ENCODE peak calls at places on chromosome 7, in nine cellular contexts. D, A, V, E, U, M, B, X and Z are unnamed samples.

GRCh38 chr7:107210400-107210799 is 41.6 kb downstream of the HBP1 start:
- DNase-seq in A (no peak), U (no peak), E (no peak), X (no peak), D (no peak), M (no peak), V (no peak), B (no peak), Z (no peak)

GRCh38 chr7:132066776-132067175 is 509.5 kb downstream of the PLXNA4 start:
- DNase-seq in X (peak; percentile 13), E (peak; percentile 38), U (peak; percentile 82), M (no peak), V (no peak), B (peak; percentile 37), A (peak; percentile 46), D (no peak), Z (peak; percentile 66)

GRCh38 chr7:101945034-101945758 is 127.8 kb downstream of the CUX1 start:
- DNase-seq in D (no peak), M (no peak), B (no peak), A (no peak), V (no peak), X (no peak), E (no peak), U (no peak), Z (no peak)

GRCh38 chr7:11557627-11558026 is 274.4 kb downstream of the THSD7A start:
- DNase-seq in B (peak; percentile 71), A (no peak), M (no peak), X (peak; percentile 73), U (no peak), E (no peak), V (no peak), D (no peak), Z (no peak)

GRCh38 chr7:80401708-80402107 is 110.2 kb downstream of the GNAT3 start:
- DNase-seq in A (no peak), M (no peak), E (no peak), B (no peak), V (no peak), X (no peak), U (no peak), D (no peak), Z (no peak)

GRCh38 chr7:69598487-69599148 is 343 bp downstream of the AUTS2 start:
- DNase-seq in V (no peak), B (no peak), U (peak; percentile 46), D (no peak), M (no peak), A (peak; percentile 16), X (no peak), E (no peak), Z (no peak)

GRCh38 chr7:495761-496321 is 23.8 kb downstream of the PDGFA start:
- DNase-seq in B (no peak), X (no peak), E (peak; percentile 68), V (no peak), U (no peak), M (peak; percentile 41), D (no peak), A (no peak), Z (no peak)

GRCh38 chr7:28005075-28005847 is 175.3 kb downstream of the JAZF1 start:
- DNase-seq in E (no peak), U (peak; percentile 56), X (peak; percentile 70), A (peak; percentile 81), D (no peak), M (no peak), V (no peak), B (no peak), Z (no peak)

GRCh38 chr7:77903597-77903996 is 105.0 kb downstream of the PHTF2 start:
- DNase-seq in E (no peak), U (no peak), D (no peak), M (no peak), A (peak; percentile 41), B (no peak), V (no peak), X (no peak), Z (no peak)

GRCh38 chr7:38428040-38428439 is 154.6 kb upstream of the TARP start:
- DNase-seq in U (no peak), B (no peak), X (no peak), V (no peak), D (no peak), A (no peak), M (no peak), E (no peak), Z (no peak)

GRCh38 chr7:32936686-32937085 is 20.6 kb upstream of the FKBP9 start:
- DNase-seq in X (no peak), D (no peak), M (no peak), B (no peak), E (no peak), U (no peak), A (no peak), V (no peak), Z (no peak)

GRCh38 chr7:107837145-107837512 is 34.1 kb upstream of the SLC26A3 start:
- DNase-seq in D (no peak), V (no peak), E (no peak), X (no peak), M (no peak), A (no peak), U (no peak), B (no peak), Z (no peak)

GRCh38 chr7:44277851-44278250 is 47.5 kb downstream of the CAMK2B start:
- DNase-seq in E (peak; percentile 38), D (no peak), B (no peak), A (peak; percentile 91), X (peak; percentile 75), U (no peak), M (peak; percentile 35), V (no peak), Z (no peak)

GRCh38 chr7:71616217-71616616 is 484.3 kb downstream of the GALNT17 start:
- DNase-seq in E (no peak), X (no peak), M (no peak), U (no peak), V (no peak), A (no peak), B (no peak), D (no peak), Z (no peak)

GRCh38 chr7:83655951-83656556 is 7.1 kb upstream of the SEMA3E start:
- DNase-seq in U (peak; percentile 64), V (no peak), E (no peak), D (no peak), A (no peak), M (no peak), X (peak; percentile 53), B (peak; percentile 65), Z (no peak)

GRCh38 chr7:42238709-42239395 is 1.8 kb upstream of the GLI3 start:
- DNase-seq in M (no peak), D (no peak), V (no peak), X (peak; percentile 87), B (peak; percentile 64), U (peak; percentile 68), A (no peak), E (no peak), Z (no peak)

GRCh38 chr7:42235734-42236133 is 1.3 kb downstream of the GLI3 start:
- DNase-seq in E (peak; percentile 35), U (peak; percentile 24), A (no peak), X (peak; percentile 22), B (peak; percentile 21), D (no peak), V (no peak), M (no peak), Z (no peak)

GRCh38 chr7:42237162-42237821 is at the start of gene GLI3:
- DNase-seq in A (peak; percentile 68), M (peak; percentile 74), U (peak; percentile 94), X (peak; percentile 95), D (peak; percentile 83), B (peak; percentile 89), V (peak; percentile 66), E (peak; percentile 90), Z (peak; percentile 77)

GRCh38 chr7:42236266-42237161 is 495 bp downstream of the GLI3 start:
- DNase-seq in B (peak; percentile 73), V (no peak), A (no peak), M (peak; percentile 60), X (peak; percentile 77), E (peak; percentile 91), D (peak; percentile 37), U (peak; percentile 73), Z (no peak)

GRCh38 chr7:42237891-42238531 is 1.0 kb upstream of the GLI3 start:
- DNase-seq in D (peak; percentile 63), M (peak; percentile 66), B (peak; percentile 75), U (peak; percentile 73), X (peak; percentile 71), A (peak; percentile 47), V (peak; percentile 62), E (no peak), Z (no peak)
- H3K4me3 ChIP-seq in D (peak overlapping the region; percentile 65), M (peak overlapping the region; percentile 81), B (no peak overlapping the region), U (peak overlapping the region; percentile 81), X (peak overlapping the region; percentile 92), A (peak overlapping the region; percentile 83), V (peak overlapping the region; percentile 35), E (peak overlapping the region; percentile 63), Z (peak overlapping the region; percentile 69)

GRCh38 chr7:128361463-128362441 is at the start of gene PRRT4:
- DNase-seq in A (no peak), X (peak; percentile 11), D (no peak), B (peak; percentile 71), U (no peak), E (peak; percentile 92), V (peak; percentile 80), M (peak; percentile 62), Z (no peak)
- H3K4me3 ChIP-seq in A (peak within 1 kb of the TSS; percentile 57), X (peak within 1 kb of the TSS; percentile 50), D (peak within 1 kb of the TSS; percentile 60), B (peak within 1 kb of the TSS; percentile 55), U (peak within 1 kb of the TSS; percentile 23), E (peak within 1 kb of the TSS; percentile 48), V (peak within 1 kb of the TSS; percentile 12), M (peak within 1 kb of the TSS; percentile 54), Z (peak within 1 kb of the TSS; percentile 60)

GRCh38 chr7:22854158-22855048 is 31.8 kb upstream of the TOMM7 start:
- DNase-seq in A (peak; percentile 90), M (peak; percentile 94), X (peak; percentile 93), U (peak; percentile 86), E (peak; percentile 95), V (peak; percentile 96), D (peak; percentile 80), B (peak; percentile 74), Z (peak; percentile 93)

GRCh38 chr7:22858640-22859561 is 36.3 kb upstream of the TOMM7 start:
- DNase-seq in M (no peak), U (peak; percentile 98), E (no peak), B (no peak), X (peak; percentile 93), V (no peak), D (no peak), A (no peak), Z (no peak)

GRCh38 chr7:22855049-22855392 is 32.4 kb upstream of the TOMM7 start:
- DNase-seq in X (no peak), U (no peak), M (no peak), D (no peak), B (no peak), V (no peak), E (no peak), A (no peak), Z (no peak)

GRCh38 chr7:22858274-22858639 is 35.6 kb upstream of the TOMM7 start:
- DNase-seq in U (no peak), E (no peak), V (no peak), M (no peak), B (no peak), D (no peak), X (no peak), A (no peak), Z (no peak)

GRCh38 chr7:22856437-22856836 is 33.8 kb upstream of the TOMM7 start:
- DNase-seq in M (no peak), E (no peak), V (no peak), D (no peak), B (no peak), U (no peak), X (no peak), A (no peak), Z (no peak)
- H3K4me3 ChIP-seq in M (no peak overlapping the region), E (no peak overlapping the region), V (peak overlapping the region; percentile 56), D (no peak overlapping the region), B (no peak overlapping the region), U (no peak overlapping the region), X (no peak overlapping the region), A (no peak overlapping the region), Z (no peak overlapping the region)

GRCh38 chr7:50145801-50146338 is 52.8 kb upstream of the ZPBP start:
- DNase-seq in V (no peak), X (no peak), E (no peak), B (no peak), U (no peak), M (no peak), D (no peak), A (no peak), Z (no peak)
- H3K4me3 ChIP-seq in V (no peak overlapping the region), X (no peak overlapping the region), E (no peak overlapping the region), B (no peak overlapping the region), U (no peak overlapping the region), M (no peak overlapping the region), D (no peak overlapping the region), A (no peak overlapping the region), Z (no peak overlapping the region)